ENCODE peak calls at places on chromosomes 1 and 21, in seven cellular contexts. V is PC-9, T is stomach, K is spleen, X is uterus, P is body of pancreas, B is adrenal gland. A is an unnamed sample. For H3K27me3, the result is how much of the 10 kb centered on the place peaks cover.

GRCh38 chr1:59020151-59020997 is 236.5 kb upstream of the JUN start:
- DNase-seq in X (peak), K (peak), B (peak), T (peak), V (peak), P (peak), A (no peak)

GRCh38 chr1:58652351-58653184 is 47.3 kb downstream of the MYSM1 start:
- DNase-seq in V (peak), B (peak), T (peak), P (peak), K (no peak), X (peak), A (peak)

GRCh38 chr21:27269646-27270045 is 302.8 kb upstream of the ADAMTS5 start:
- DNase-seq in B (no peak), V (no peak), X (no peak), T (no peak), P (no peak), K (no peak), A (peak)

GRCh38 chr1:186208405-186209129 is 166.5 kb downstream of the TPR start:
- DNase-seq in K (no peak), T (no peak), B (no peak), X (no peak), V (no peak), P (no peak), A (no peak)

GRCh38 chr1:209630383-209631219 is 21.6 kb downstream of the LAMB3 start:
- DNase-seq in X (no peak), P (no peak), T (no peak), B (no peak), V (no peak), K (no peak), A (no peak)

GRCh38 chr1:231512147-231512698 is 16.2 kb upstream of the TSNAX start:
- DNase-seq in V (peak), X (no peak), B (no peak), T (no peak), K (no peak), P (no peak), A (no peak)

GRCh38 chr1:16434501-16434900 is 2.7 kb downstream of the SPATA21 start:
- DNase-seq in B (no peak), V (no peak), X (no peak), P (no peak), T (no peak), K (no peak), A (no peak)

GRCh38 chr1:201585901-201586300 is 47.0 kb downstream of the NAV1 start:
- DNase-seq in K (no peak), P (no peak), T (no peak), B (no peak), X (no peak), V (no peak), A (no peak)

GRCh38 chr1:43666608-43667007 is 16.7 kb downstream of the KDM4A start:
- DNase-seq in P (no peak), V (no peak), K (no peak), B (no peak), X (no peak), T (no peak), A (no peak)

GRCh38 chr1:230284891-230285290 is 141.2 kb downstream of the PGBD5 start:
- DNase-seq in T (no peak), K (peak), B (no peak), P (peak), V (no peak), X (no peak), A (no peak)

GRCh38 chr1:119611701-119612113 is 36.4 kb downstream of the ZNF697 start:
- DNase-seq in T (peak), X (peak), P (peak), B (peak), V (peak), K (peak), A (no peak)

GRCh38 chr1:93659805-93660479 is 21.7 kb downstream of the BCAR3 start:
- DNase-seq in X (no peak), T (no peak), B (no peak), K (no peak), P (no peak), V (no peak), A (no peak)

GRCh38 chr1:153293847-153294246 is 18.9 kb downstream of the PGLYRP3 start:
- DNase-seq in B (no peak), T (no peak), V (no peak), K (no peak), P (no peak), X (no peak), A (no peak)

GRCh38 chr1:162310337-162310736 is 66.3 kb downstream of the SPATA46 start:
- DNase-seq in B (no peak), X (no peak), V (no peak), P (no peak), K (no peak), T (no peak), A (no peak)

GRCh38 chr1:22815043-22815365 is 104.4 kb downstream of the EPHB2 start:
- DNase-seq in B (no peak), P (no peak), X (no peak), K (no peak), T (no peak), V (no peak), A (no peak)

GRCh38 chr21:43590220-43590619 is 69.1 kb downstream of the HSF2BP start:
- DNase-seq in K (no peak), B (no peak), V (no peak), X (no peak), P (no peak), T (no peak), A (no peak)

GRCh38 chr1:56301791-56302190 is 277.6 kb downstream of the PLPP3 start:
- DNase-seq in T (no peak), K (no peak), P (no peak), B (no peak), X (no peak), V (no peak), A (peak)

GRCh38 chr1:22880174-22880601 is 92.5 kb downstream of the LACTBL1 start:
- DNase-seq in K (no peak), B (no peak), V (no peak), P (no peak), X (no peak), T (no peak), A (no peak)

GRCh38 chr1:45187735-45188134 is 18.7 kb downstream of the ZSWIM5 start:
- DNase-seq in T (no peak), X (no peak), B (no peak), V (no peak), K (no peak), P (no peak), A (no peak)

GRCh38 chr1:25051906-25052305 is 121.8 kb upstream of the RUNX3 start:
- DNase-seq in V (no peak), X (no peak), B (no peak), P (no peak), K (no peak), T (no peak), A (no peak)

GRCh38 chr1:29682171-29682917 is 446.0 kb downstream of the PTPRU start:
- DNase-seq in X (no peak), K (no peak), P (no peak), V (no peak), B (no peak), T (no peak), A (no peak)

GRCh38 chr1:228782662-228783414 is 47.6 kb downstream of the RHOU start:
- DNase-seq in V (no peak), K (no peak), P (peak), B (no peak), X (peak), T (peak), A (no peak)

GRCh38 chr1:907611-908451 is 15.9 kb upstream of the SAMD11 start:
- DNase-seq in B (peak), K (peak), P (no peak), X (no peak), T (peak), V (no peak), A (no peak)

GRCh38 chr1:103180660-103181059 is 72.3 kb upstream of the COL11A1 start:
- DNase-seq in V (no peak), T (no peak), B (no peak), K (no peak), X (no peak), P (no peak), A (peak)

GRCh38 chr1:67264899-67265298 is 42.8 kb upstream of the IL12RB2 start:
- DNase-seq in V (no peak), X (no peak), K (no peak), B (no peak), T (no peak), P (no peak), A (no peak)

GRCh38 chr1:60149254-60149653 is 75.7 kb upstream of the C1orf87 start:
- DNase-seq in B (no peak), K (no peak), T (peak), V (no peak), X (no peak), P (peak), A (no peak)

GRCh38 chr1:90717665-90718410 is 736 bp upstream of the BARHL2 start:
- DNase-seq in B (no peak), K (no peak), V (no peak), X (no peak), T (no peak), P (no peak), A (no peak)

GRCh38 chr1:19336543-19336942 is 24.4 kb downstream of the SLC66A1 start:
- DNase-seq in K (no peak), P (no peak), B (no peak), V (no peak), T (no peak), X (no peak), A (no peak)

GRCh38 chr1:29524285-29525065 is 288.2 kb downstream of the PTPRU start:
- DNase-seq in B (peak), T (peak), X (no peak), K (peak), P (no peak), V (no peak), A (no peak)

GRCh38 chr1:23202263-23202749 is 15.0 kb downstream of the HTR1D start:
- DNase-seq in T (no peak), K (no peak), B (no peak), V (no peak), P (no peak), X (no peak), A (no peak)

GRCh38 chr1:113745425-113745824 is 13.9 kb downstream of the PHTF1 start:
- DNase-seq in X (no peak), P (no peak), K (no peak), V (no peak), T (no peak), B (no peak), A (no peak)

GRCh38 chr1:101410048-101410878 is 173.4 kb downstream of the S1PR1 start:
- DNase-seq in B (no peak), X (no peak), P (no peak), T (no peak), K (no peak), V (no peak), A (no peak)

GRCh38 chr1:234745844-234746797 is 136.1 kb upstream of the IRF2BP2 start:
- DNase-seq in X (peak), V (peak), B (no peak), T (no peak), K (no peak), P (no peak), A (no peak)

GRCh38 chr1:217431395-217431794 is 199.5 kb downstream of the GPATCH2 start:
- DNase-seq in P (no peak), X (no peak), B (no peak), V (no peak), T (no peak), K (no peak), A (no peak)
- TF ChIP-seq CTCF in P (no peak), X (no peak), B (no peak), V (no peak), T (no peak), K (no peak), A (peak)

DNA sequence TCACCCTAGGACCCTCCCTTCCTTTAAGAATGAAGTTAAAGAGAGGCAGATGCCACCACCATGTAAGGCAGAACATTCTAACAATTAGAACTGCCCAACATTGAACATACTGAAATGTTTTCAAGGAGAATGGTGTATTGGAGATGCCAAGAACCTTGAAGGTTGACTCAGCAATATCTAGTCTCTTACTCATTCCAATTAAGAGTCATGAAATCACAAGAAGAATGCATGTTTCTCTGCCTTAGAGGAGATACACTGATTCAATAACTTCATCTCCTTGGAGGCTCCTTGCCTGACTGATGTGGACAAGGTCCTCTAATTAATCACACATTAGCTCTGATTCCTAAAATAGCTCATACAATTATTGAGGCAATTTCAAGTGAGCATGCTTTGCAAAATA is 114.7 kb downstream of the DSCAM start:
- DNase-seq in T (no peak), P (no peak), B (no peak), V (no peak), K (no peak), X (no peak), A (no peak)
- H3K4me3 ChIP-seq in T (no peak), P (no peak), B (no peak), V (no peak), K (no peak), X (no peak), A (no peak)

GRCh38 chr1:236913371-236914037 is 90.7 kb downstream of the MT1HL1 start:
- DNase-seq in P (no peak), T (no peak), B (no peak), X (no peak), K (no peak), V (no peak), A (no peak)
- H3K27me3 ChIP-seq in P (under half), T (under half), B (under half), X (under half), K (under half), V (under half), A (under half)

GRCh38 chr1:105023719-105024118 is 1274.0 kb downstream of the AMY1C start:
- DNase-seq in B (no peak), P (no peak), X (no peak), K (no peak), V (no peak), T (no peak), A (no peak)

DNA sequence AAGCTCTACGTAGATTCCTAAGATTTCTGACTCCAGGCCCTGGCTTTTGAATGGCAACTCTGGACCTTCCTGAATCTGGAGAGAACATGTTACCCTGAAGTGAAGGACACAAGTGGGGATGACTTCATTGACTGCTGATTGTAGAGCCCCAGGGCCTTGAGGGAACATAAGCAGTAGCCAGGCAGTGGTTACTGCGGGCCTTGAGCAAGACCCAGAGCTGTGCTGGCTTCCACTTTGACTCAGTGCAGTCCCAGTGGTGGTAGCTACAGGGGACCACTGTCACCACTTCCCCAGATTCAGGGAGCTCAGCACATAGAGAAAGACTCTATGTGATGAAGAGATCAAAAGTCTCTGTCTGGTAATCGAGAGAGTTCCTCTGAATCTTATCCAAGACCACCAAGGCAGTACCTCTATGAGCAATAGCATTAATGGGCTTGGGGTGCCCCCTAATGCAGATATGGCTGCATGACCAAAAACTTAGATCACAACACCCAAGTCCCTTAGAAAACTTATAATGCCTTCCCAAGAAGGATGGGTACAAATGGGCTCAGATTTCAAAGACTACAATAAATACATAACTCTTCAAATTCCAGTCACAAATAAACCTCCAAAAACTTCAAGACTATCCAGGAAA is 1278.3 kb downstream of the AMY1C start:
- DNase-seq in B (no peak), K (no peak), V (no peak), X (no peak), P (no peak), T (no peak), A (no peak)
- TF ChIP-seq CTCF in B (no peak), K (no peak), V (no peak), X (no peak), P (no peak), T (no peak), A (no peak)